ENCODE peak calls at places on chromosomes 16 and 17, in five cellular contexts. One of them, this sample, is unnamed.

GRCh38 chr17:74916851-74917199 is 6.2 kb downstream of the USH1G start:
- DNase-seq in tibial artery: no peak
- DNase-seq in right lobe of liver: no peak
- DNase-seq in aorta: no peak
- DNase-seq in effector memory CD4-positive, alpha-beta T cell: no peak
- DNase-seq in this sample: no peak

GRCh38 chr17:44733753-44734152 is 25.0 kb upstream of the ADAM11 start:
- DNase-seq in effector memory CD4-positive, alpha-beta T cell: no peak
- DNase-seq in right lobe of liver: no peak
- DNase-seq in aorta: no peak
- DNase-seq in tibial artery: no peak
- DNase-seq in this sample: no peak

GRCh38 chr16:79601092-79601977 is 798 bp upstream of the MAF start:
- DNase-seq in tibial artery: peak; percentile 58
- DNase-seq in right lobe of liver: peak; percentile 89
- DNase-seq in effector memory CD4-positive, alpha-beta T cell: no peak
- DNase-seq in aorta: peak; percentile 76
- DNase-seq in this sample: no peak

GRCh38 chr17:40099627-40100418 is 566 bp downstream of the NR1D1 start:
- DNase-seq in right lobe of liver: no peak
- DNase-seq in effector memory CD4-positive, alpha-beta T cell: no peak
- DNase-seq in tibial artery: no peak
- DNase-seq in aorta: no peak
- DNase-seq in this sample: no peak

GRCh38 chr17:29825604-29826003 is 104.4 kb downstream of the SSH2 start:
- DNase-seq in tibial artery: no peak
- DNase-seq in aorta: no peak
- DNase-seq in effector memory CD4-positive, alpha-beta T cell: no peak
- DNase-seq in right lobe of liver: no peak
- DNase-seq in this sample: no peak

GRCh38 chr17:31490019-31490383 is 98.5 kb downstream of the RAB11FIP4 start:
- DNase-seq in right lobe of liver: no peak
- DNase-seq in effector memory CD4-positive, alpha-beta T cell: no peak
- DNase-seq in aorta: no peak
- DNase-seq in tibial artery: no peak
- DNase-seq in this sample: no peak

GRCh38 chr16:239948-240277 is 5.3 kb downstream of the FAM234A start:
- DNase-seq in effector memory CD4-positive, alpha-beta T cell: no peak
- DNase-seq in aorta: no peak
- DNase-seq in tibial artery: no peak
- DNase-seq in right lobe of liver: no peak
- DNase-seq in this sample: no peak

GRCh38 chr16:71364306-71364705 is 5.8 kb downstream of the CALB2 start:
- DNase-seq in right lobe of liver: no peak
- DNase-seq in tibial artery: no peak
- DNase-seq in effector memory CD4-positive, alpha-beta T cell: no peak
- DNase-seq in aorta: no peak
- DNase-seq in this sample: no peak

GRCh38 chr16:81313731-81314602 is 795 bp upstream of the GAN start:
- DNase-seq in effector memory CD4-positive, alpha-beta T cell: no peak
- DNase-seq in tibial artery: no peak
- DNase-seq in right lobe of liver: no peak
- DNase-seq in aorta: no peak
- DNase-seq in this sample: no peak

GRCh38 chr17:14935139-14935538 is 330.0 kb downstream of the PMP22 start:
- DNase-seq in tibial artery: no peak
- DNase-seq in effector memory CD4-positive, alpha-beta T cell: no peak
- DNase-seq in right lobe of liver: no peak
- DNase-seq in aorta: no peak
- DNase-seq in this sample: no peak

GRCh38 chr17:28371245-28372202 is at the start of gene SARM1:
- DNase-seq in tibial artery: peak; percentile 73
- DNase-seq in effector memory CD4-positive, alpha-beta T cell: peak; percentile 75
- DNase-seq in aorta: peak; percentile 93
- DNase-seq in right lobe of liver: peak; percentile 94
- DNase-seq in this sample: peak; percentile 81

GRCh38 chr16:27222499-27223225 is 19.3 kb downstream of the KDM8 start:
- DNase-seq in aorta: no peak
- DNase-seq in right lobe of liver: peak; percentile 78
- DNase-seq in effector memory CD4-positive, alpha-beta T cell: no peak
- DNase-seq in tibial artery: peak; percentile 36
- DNase-seq in this sample: no peak

GRCh38 chr16:50285406-50286003 is 19.2 kb downstream of the ADCY7 start:
- DNase-seq in effector memory CD4-positive, alpha-beta T cell: no peak
- DNase-seq in tibial artery: no peak
- DNase-seq in right lobe of liver: no peak
- DNase-seq in aorta: no peak
- DNase-seq in this sample: no peak

GRCh38 chr17:1627987-1628855 is at the start of gene SLC43A2:
- DNase-seq in right lobe of liver: peak; percentile 88
- DNase-seq in effector memory CD4-positive, alpha-beta T cell: peak; percentile 52
- DNase-seq in aorta: peak; percentile 91
- DNase-seq in tibial artery: peak; percentile 78
- DNase-seq in this sample: peak; percentile 65

GRCh38 chr17:82722341-82723013 is 6.0 kb downstream of the FN3KRP start:
- DNase-seq in right lobe of liver: no peak
- DNase-seq in aorta: no peak
- DNase-seq in tibial artery: no peak
- DNase-seq in effector memory CD4-positive, alpha-beta T cell: no peak
- DNase-seq in this sample: no peak

GRCh38 chr17:6502871-6503509 is 53.4 kb downstream of the PITPNM3 start:
- DNase-seq in right lobe of liver: no peak
- DNase-seq in tibial artery: no peak
- DNase-seq in aorta: no peak
- DNase-seq in effector memory CD4-positive, alpha-beta T cell: no peak
- DNase-seq in this sample: no peak

GRCh38 chr16:49881890-49882289 is 26.0 kb upstream of the ZNF423 start:
- DNase-seq in right lobe of liver: peak; percentile 79
- DNase-seq in effector memory CD4-positive, alpha-beta T cell: no peak
- DNase-seq in aorta: no peak
- DNase-seq in tibial artery: no peak
- DNase-seq in this sample: no peak

GRCh38 chr16:6684076-6684673 is 648.5 kb upstream of the RBFOX1 start:
- DNase-seq in effector memory CD4-positive, alpha-beta T cell: no peak
- DNase-seq in tibial artery: no peak
- DNase-seq in aorta: no peak
- DNase-seq in right lobe of liver: no peak
- DNase-seq in this sample: no peak

GRCh38 chr16:78503501-78504110 is 404.2 kb downstream of the WWOX start:
- DNase-seq in effector memory CD4-positive, alpha-beta T cell: peak; percentile 2
- DNase-seq in tibial artery: peak; percentile 41
- DNase-seq in aorta: no peak
- DNase-seq in right lobe of liver: no peak
- DNase-seq in this sample: no peak

GRCh38 chr16:72536673-72537435 is 364.9 kb upstream of the PMFBP1 start:
- DNase-seq in aorta: no peak
- DNase-seq in right lobe of liver: no peak
- DNase-seq in tibial artery: no peak
- DNase-seq in effector memory CD4-positive, alpha-beta T cell: no peak
- DNase-seq in this sample: no peak

GRCh38 chr17:31470592-31470991 is 79.1 kb downstream of the RAB11FIP4 start:
- DNase-seq in aorta: no peak
- DNase-seq in right lobe of liver: no peak
- DNase-seq in tibial artery: no peak
- DNase-seq in effector memory CD4-positive, alpha-beta T cell: no peak
- DNase-seq in this sample: no peak

GRCh38 chr16:27564226-27564625 is 14.3 kb downstream of the KATNIP start:
- DNase-seq in aorta: no peak
- DNase-seq in right lobe of liver: no peak
- DNase-seq in effector memory CD4-positive, alpha-beta T cell: no peak
- DNase-seq in tibial artery: no peak
- DNase-seq in this sample: no peak

GRCh38 chr16:82628741-82629140 is 2.0 kb downstream of the CDH13 start:
- DNase-seq in effector memory CD4-positive, alpha-beta T cell: no peak
- DNase-seq in right lobe of liver: no peak
- DNase-seq in aorta: no peak
- DNase-seq in tibial artery: no peak
- DNase-seq in this sample: no peak

GRCh38 chr16:64724339-64724738 is 397.5 kb downstream of the CDH11 start:
- DNase-seq in right lobe of liver: no peak
- DNase-seq in tibial artery: no peak
- DNase-seq in aorta: no peak
- DNase-seq in effector memory CD4-positive, alpha-beta T cell: no peak
- DNase-seq in this sample: no peak

GRCh38 chr16:57846078-57846697 is 43.9 kb upstream of the KIFC3 start:
- DNase-seq in right lobe of liver: no peak
- DNase-seq in tibial artery: no peak
- DNase-seq in effector memory CD4-positive, alpha-beta T cell: no peak
- DNase-seq in aorta: no peak
- DNase-seq in this sample: no peak

GRCh38 chr17:6102615-6103014 is 32.4 kb downstream of the WSCD1 start:
- DNase-seq in right lobe of liver: no peak
- DNase-seq in tibial artery: no peak
- DNase-seq in aorta: no peak
- DNase-seq in effector memory CD4-positive, alpha-beta T cell: no peak
- DNase-seq in this sample: no peak

GRCh38 chr17:40456396-40456951 is 13.2 kb downstream of the IGFBP4 start:
- DNase-seq in effector memory CD4-positive, alpha-beta T cell: no peak
- DNase-seq in tibial artery: no peak
- DNase-seq in right lobe of liver: peak; percentile 72
- DNase-seq in aorta: no peak
- DNase-seq in this sample: no peak

GRCh38 chr17:72510454-72511016 is 389.7 kb downstream of the SOX9 start:
- DNase-seq in right lobe of liver: no peak
- DNase-seq in tibial artery: no peak
- DNase-seq in aorta: no peak
- DNase-seq in effector memory CD4-positive, alpha-beta T cell: no peak
- DNase-seq in this sample: no peak

GRCh38 chr16:29926675-29927522 is 873 bp upstream of the KCTD13 start:
- DNase-seq in aorta: peak; percentile 54
- DNase-seq in tibial artery: no peak
- DNase-seq in right lobe of liver: no peak
- DNase-seq in effector memory CD4-positive, alpha-beta T cell: no peak
- DNase-seq in this sample: no peak

GRCh38 chr17:66417300-66417719 is 114.9 kb downstream of the PRKCA start:
- DNase-seq in right lobe of liver: no peak
- DNase-seq in effector memory CD4-positive, alpha-beta T cell: no peak
- DNase-seq in aorta: no peak
- DNase-seq in tibial artery: no peak
- DNase-seq in this sample: no peak

GRCh38 chr16:17246974-17247718 is 223.6 kb downstream of the XYLT1 start:
- DNase-seq in effector memory CD4-positive, alpha-beta T cell: no peak
- DNase-seq in tibial artery: no peak
- DNase-seq in aorta: no peak
- DNase-seq in right lobe of liver: no peak
- DNase-seq in this sample: no peak

GRCh38 chr17:43676471-43676870 is 14.7 kb upstream of the MEOX1 start:
- DNase-seq in effector memory CD4-positive, alpha-beta T cell: no peak
- DNase-seq in tibial artery: peak; percentile 34
- DNase-seq in aorta: no peak
- DNase-seq in right lobe of liver: no peak
- DNase-seq in this sample: no peak

GRCh38 chr16:27706803-27707685 is 157.1 kb downstream of the KATNIP start:
- DNase-seq in aorta: no peak
- DNase-seq in right lobe of liver: peak; percentile 31
- DNase-seq in effector memory CD4-positive, alpha-beta T cell: no peak
- DNase-seq in tibial artery: peak; percentile 14
- DNase-seq in this sample: no peak

GRCh38 chr17:59839646-59840328 is 53.0 kb downstream of the TUBD1 start:
- DNase-seq in tibial artery: no peak
- DNase-seq in effector memory CD4-positive, alpha-beta T cell: no peak
- DNase-seq in right lobe of liver: no peak
- DNase-seq in aorta: no peak
- DNase-seq in this sample: no peak

GRCh38 chr16:31273676-31274075 is 13.9 kb downstream of the ITGAM start:
- DNase-seq in effector memory CD4-positive, alpha-beta T cell: no peak
- DNase-seq in tibial artery: no peak
- DNase-seq in right lobe of liver: no peak
- DNase-seq in aorta: no peak
- DNase-seq in this sample: no peak

GRCh38 chr17:81666092-81666341 is 388 bp downstream of the OXLD1 start:
- DNase-seq in effector memory CD4-positive, alpha-beta T cell: no peak
- DNase-seq in tibial artery: no peak
- DNase-seq in right lobe of liver: no peak
- DNase-seq in aorta: no peak
- DNase-seq in this sample: no peak

GRCh38 chr17:9802294-9802693 is 10.9 kb upstream of the DHRS7C start:
- DNase-seq in tibial artery: no peak
- DNase-seq in right lobe of liver: no peak
- DNase-seq in effector memory CD4-positive, alpha-beta T cell: no peak
- DNase-seq in aorta: no peak
- DNase-seq in this sample: no peak

DNA sequence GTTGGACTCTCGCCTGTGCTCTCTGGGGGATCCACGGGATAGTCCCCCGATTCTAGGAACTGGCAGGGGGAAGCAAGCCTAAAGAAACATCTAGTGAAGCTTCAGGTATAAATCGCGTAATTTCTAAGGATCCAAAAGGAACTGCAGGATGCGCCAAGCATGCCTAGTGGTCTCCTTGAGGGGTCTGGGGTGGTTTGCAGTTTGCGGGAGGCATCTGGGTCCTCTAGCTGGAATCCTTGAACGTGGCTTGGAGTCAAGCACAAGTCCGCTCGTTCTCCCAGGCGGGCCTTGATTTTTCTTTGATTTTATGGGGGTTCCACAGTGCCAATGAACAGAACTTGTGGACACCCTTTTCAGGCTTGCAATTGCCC is 1000.5 kb downstream of the KCNJ18 start:
- DNase-seq in effector memory CD4-positive, alpha-beta T cell: no peak
- DNase-seq in tibial artery: no peak
- DNase-seq in right lobe of liver: no peak
- DNase-seq in aorta: no peak
- DNase-seq in this sample: no peak
- H3K9me3 ChIP-seq in effector memory CD4-positive, alpha-beta T cell: no peaks in the 10 kb centered on the region
- H3K9me3 ChIP-seq in tibial artery: peaks cover 5% of the 10 kb centered on the region
- H3K9me3 ChIP-seq in right lobe of liver: no peaks in the 10 kb centered on the region
- H3K9me3 ChIP-seq in aorta: no peaks in the 10 kb centered on the region
- H3K9me3 ChIP-seq in this sample: no peaks in the 10 kb centered on the region

GRCh38 chr17:67712375-67712774 is 5.4 kb upstream of the NOL11 start:
- DNase-seq in tibial artery: no peak
- DNase-seq in right lobe of liver: no peak
- DNase-seq in effector memory CD4-positive, alpha-beta T cell: no peak
- DNase-seq in aorta: no peak
- DNase-seq in this sample: no peak
- H3K9me3 ChIP-seq in tibial artery: no peaks in the 10 kb centered on the region
- H3K9me3 ChIP-seq in right lobe of liver: no peaks in the 10 kb centered on the region
- H3K9me3 ChIP-seq in effector memory CD4-positive, alpha-beta T cell: no peaks in the 10 kb centered on the region
- H3K9me3 ChIP-seq in aorta: no peaks in the 10 kb centered on the region
- H3K9me3 ChIP-seq in this sample: no peaks in the 10 kb centered on the region

GRCh38 chr17:22695228-22695619 is 1002.9 kb downstream of the KCNJ18 start:
- DNase-seq in right lobe of liver: no peak
- DNase-seq in tibial artery: no peak
- DNase-seq in aorta: no peak
- DNase-seq in effector memory CD4-positive, alpha-beta T cell: no peak
- DNase-seq in this sample: no peak
- H3K9me3 ChIP-seq in right lobe of liver: no peaks in the 10 kb centered on the region
- H3K9me3 ChIP-seq in tibial artery: peaks cover 5% of the 10 kb centered on the region
- H3K9me3 ChIP-seq in aorta: peaks cover 2% of the 10 kb centered on the region
- H3K9me3 ChIP-seq in effector memory CD4-positive, alpha-beta T cell: no peaks in the 10 kb centered on the region
- H3K9me3 ChIP-seq in this sample: no peaks in the 10 kb centered on the region

GRCh38 chr17:69773081-69773480 is 301.9 kb upstream of the KCNJ16 start:
- DNase-seq in effector memory CD4-positive, alpha-beta T cell: no peak
- DNase-seq in right lobe of liver: no peak
- DNase-seq in tibial artery: no peak
- DNase-seq in aorta: no peak
- DNase-seq in this sample: no peak
- H3K9me3 ChIP-seq in effector memory CD4-positive, alpha-beta T cell: no peaks in the 10 kb centered on the region
- H3K9me3 ChIP-seq in right lobe of liver: no peaks in the 10 kb centered on the region
- H3K9me3 ChIP-seq in tibial artery: no peaks in the 10 kb centered on the region
- H3K9me3 ChIP-seq in aorta: no peaks in the 10 kb centered on the region
- H3K9me3 ChIP-seq in this sample: no peaks in the 10 kb centered on the region

GRCh38 chr17:76135810-76136188 is 5.2 kb downstream of the FOXJ1 start:
- DNase-seq in effector memory CD4-positive, alpha-beta T cell: no peak
- DNase-seq in tibial artery: no peak
- DNase-seq in right lobe of liver: peak; percentile 28
- DNase-seq in aorta: no peak
- DNase-seq in this sample: no peak
- H3K9me3 ChIP-seq in effector memory CD4-positive, alpha-beta T cell: no peaks in the 10 kb centered on the region
- H3K9me3 ChIP-seq in tibial artery: no peaks in the 10 kb centered on the region
- H3K9me3 ChIP-seq in right lobe of liver: no peaks in the 10 kb centered on the region
- H3K9me3 ChIP-seq in aorta: no peaks in the 10 kb centered on the region
- H3K9me3 ChIP-seq in this sample: no peaks in the 10 kb centered on the region